ENCODE peak calls at places on chromosomes 7 and 10, in six cellular contexts. J is transverse colon, P is OCI-LY7, F is neural progenitor cell, Z is mammary epithelial cell, Y is psoas muscle. R is an unnamed sample.

GRCh38 chr10:13404791-13405190 is 56.7 kb upstream of the SEPHS1 start:
- DNase-seq in J (no peak), P (no peak), F (no peak), Z (no peak), Y (no peak), R (no peak)

GRCh38 chr10:70673929-70674559 is 1.7 kb downstream of the ADAMTS14 start:
- DNase-seq in J (no peak), P (no peak), F (no peak), Z (no peak), Y (no peak), R (no peak)

GRCh38 chr10:28938745-28939144 is 261.4 kb downstream of the BAMBI start:
- DNase-seq in J (no peak), P (no peak), F (no peak), Z (no peak), Y (no peak), R (no peak)

GRCh38 chr10:14510346-14510745 is 179.6 kb upstream of the FRMD4A start:
- DNase-seq in J (no peak), P (no peak), F (no peak), Z (no peak), Y (no peak), R (no peak)

GRCh38 chr10:31745612-31746376 is 182.8 kb downstream of the ARHGAP12 start:
- DNase-seq in J (no peak), P (no peak), F (no peak), Z (peak; percentile 97), Y (no peak), R (peak; percentile 17)

GRCh38 chr10:78712147-78712546 is 356.6 kb upstream of the ZMIZ1 start:
- DNase-seq in J (no peak), P (no peak), F (no peak), Z (no peak), Y (no peak), R (no peak)

GRCh38 chr10:1041514-1041913 is 7.4 kb downstream of the IDI1 start:
- DNase-seq in J (no peak), P (no peak), F (no peak), Z (no peak), Y (no peak), R (no peak)

GRCh38 chr7:5694221-5694754 is 87.2 kb downstream of the RNF216 start:
- DNase-seq in J (no peak), P (no peak), F (no peak), Z (no peak), Y (no peak), R (no peak)

GRCh38 chr10:94183666-94184264 is 179.0 kb downstream of the NOC3L start:
- DNase-seq in J (no peak), P (no peak), F (no peak), Z (peak; percentile 95), Y (no peak), R (no peak)

GRCh38 chr7:22651534-22652243 is 75.3 kb upstream of the IL6 start:
- DNase-seq in J (no peak), P (no peak), F (no peak), Z (peak; percentile 57), Y (no peak), R (no peak)

GRCh38 chr7:69228212-69228811 is 370.0 kb upstream of the AUTS2 start:
- DNase-seq in J (no peak), P (no peak), F (no peak), Z (no peak), Y (no peak), R (no peak)

GRCh38 chr7:87628780-87629569 is 777 bp downstream of the RUNDC3B start:
- DNase-seq in J (peak; percentile 73), P (no peak), F (peak; percentile 62), Z (peak; percentile 49), Y (peak; percentile 17), R (peak; percentile 1)

DNA sequence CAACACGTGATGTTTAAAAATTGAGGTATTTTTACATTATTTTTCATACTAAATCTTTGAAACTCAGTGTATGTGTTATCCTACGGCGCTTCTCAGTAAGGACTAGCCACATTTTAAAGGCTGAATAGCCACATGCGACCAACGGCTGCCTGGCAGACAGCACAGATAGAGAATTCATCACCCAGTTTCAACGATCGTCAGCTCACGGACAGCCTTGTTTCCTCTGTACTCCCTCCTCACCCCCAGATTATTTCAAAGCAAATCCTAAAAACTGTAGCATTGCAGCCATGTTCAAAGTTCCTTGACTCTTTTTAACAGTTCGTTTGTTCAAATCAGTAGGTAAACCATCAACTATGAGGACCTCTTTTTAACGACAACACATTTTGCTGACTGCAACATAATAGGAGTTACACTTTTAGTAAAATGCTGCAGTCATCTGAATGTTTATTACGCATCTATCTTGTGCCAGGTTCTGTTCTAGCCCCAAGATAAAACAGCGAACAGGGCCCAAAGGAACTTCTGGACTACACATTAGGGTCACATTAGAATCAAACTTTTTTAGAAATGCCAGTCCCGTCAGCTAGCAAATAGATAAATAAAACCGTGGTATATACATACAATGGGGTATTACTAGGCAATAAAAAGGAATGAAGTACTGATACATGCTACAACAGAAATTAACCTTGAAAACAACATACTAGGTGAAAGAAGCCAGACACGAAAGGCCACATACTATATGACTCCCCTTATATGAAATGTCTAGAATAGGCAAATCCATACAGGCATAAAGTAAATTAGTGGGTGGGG is 5.7 kb downstream of the OSBPL3 start:
- DNase-seq in J (no peak), P (no peak), F (no peak), Z (no peak), Y (no peak), R (no peak)
- H3K4me1 ChIP-seq in J (no peaks in the 10 kb centered on the region), P (peaks cover 65% of the 10 kb centered on the region), F (peaks cover 3% of the 10 kb centered on the region), Z (peaks cover 64% of the 10 kb centered on the region), Y (peaks cover 6% of the 10 kb centered on the region), R (peaks cover 46% of the 10 kb centered on the region)

GRCh38 chr7:47290867-47291266 is 291.0 kb downstream of the TNS3 start:
- DNase-seq in J (no peak), P (no peak), F (no peak), Z (peak; percentile 5), Y (no peak), R (no peak)
- H3K36me3 ChIP-seq in J (no peaks in the 10 kb centered on the region), P (peaks cover 35% of the 10 kb centered on the region), F (no peaks in the 10 kb centered on the region), Z (peaks cover 4% of the 10 kb centered on the region), Y (peaks cover 3% of the 10 kb centered on the region), R (no peaks in the 10 kb centered on the region)

DNA sequence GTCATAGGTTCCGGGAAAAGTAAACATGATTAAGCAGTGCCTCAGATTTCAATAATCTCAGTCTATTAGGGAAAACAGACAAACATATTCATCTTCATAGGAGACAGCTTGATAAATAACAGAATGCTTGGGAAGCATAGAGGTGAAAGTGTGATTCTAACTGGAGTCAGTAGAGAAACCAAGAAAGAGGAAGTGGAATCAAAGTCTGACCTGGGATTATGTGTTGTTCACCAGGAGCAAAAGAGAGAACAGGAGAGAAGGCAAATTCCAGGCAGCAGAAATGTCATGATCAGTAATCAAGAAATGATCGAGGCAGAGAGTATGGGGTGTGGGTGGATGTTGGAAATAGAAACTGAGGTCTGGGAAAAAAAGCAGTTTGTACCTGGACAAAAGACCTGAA is 43.7 kb downstream of the DGKB start:
- DNase-seq in J (no peak), P (no peak), F (no peak), Z (no peak), Y (no peak), R (no peak)
- H3K4me3 ChIP-seq in J (no peak overlapping the region), P (no peak overlapping the region), F (no peak overlapping the region), Z (no peak overlapping the region), Y (no peak overlapping the region), R (no peak overlapping the region)

DNA sequence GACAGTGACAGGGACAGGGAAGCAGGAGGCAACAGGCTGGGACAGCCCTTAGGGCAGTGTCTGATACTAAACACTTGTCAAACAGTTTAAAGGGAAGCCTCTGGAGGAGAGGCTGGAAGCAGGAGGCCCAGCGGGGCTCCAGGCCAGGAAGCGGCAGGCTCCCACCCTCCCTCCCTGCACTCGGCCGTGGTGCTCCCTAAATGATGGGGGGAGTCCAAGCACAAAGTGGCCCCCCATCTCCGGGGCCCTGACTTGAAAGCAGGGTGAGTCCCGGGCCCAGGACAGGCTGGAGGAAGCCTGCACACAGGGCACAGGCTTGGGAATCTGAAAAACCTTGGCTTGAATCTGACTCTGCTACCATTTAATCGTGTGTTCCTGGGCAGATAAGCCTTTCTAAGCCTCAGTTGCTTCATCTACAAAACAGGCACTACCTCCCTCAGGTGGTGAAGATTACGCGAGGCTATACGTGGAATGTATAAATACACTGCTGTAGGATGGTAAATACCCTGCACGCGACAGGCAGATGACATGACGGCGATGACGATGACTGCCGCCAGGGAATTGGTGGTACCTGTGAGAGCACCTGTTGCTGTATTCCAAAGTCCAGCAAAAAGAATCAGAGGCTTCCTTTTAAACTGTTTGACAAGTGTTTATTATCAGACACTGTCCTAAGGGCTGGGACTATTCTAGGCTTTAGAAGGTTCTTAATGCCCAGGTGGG is 34.1 kb downstream of the GBX1 start:
- DNase-seq in J (no peak), P (no peak), F (no peak), Z (no peak), Y (peak; percentile 5), R (no peak)
- H3K4me1 ChIP-seq in J (no peaks in the 10 kb centered on the region), P (no peaks in the 10 kb centered on the region), F (peaks cover 18% of the 10 kb centered on the region), Z (no peaks in the 10 kb centered on the region), Y (no peaks in the 10 kb centered on the region), R (no peaks in the 10 kb centered on the region)

DNA sequence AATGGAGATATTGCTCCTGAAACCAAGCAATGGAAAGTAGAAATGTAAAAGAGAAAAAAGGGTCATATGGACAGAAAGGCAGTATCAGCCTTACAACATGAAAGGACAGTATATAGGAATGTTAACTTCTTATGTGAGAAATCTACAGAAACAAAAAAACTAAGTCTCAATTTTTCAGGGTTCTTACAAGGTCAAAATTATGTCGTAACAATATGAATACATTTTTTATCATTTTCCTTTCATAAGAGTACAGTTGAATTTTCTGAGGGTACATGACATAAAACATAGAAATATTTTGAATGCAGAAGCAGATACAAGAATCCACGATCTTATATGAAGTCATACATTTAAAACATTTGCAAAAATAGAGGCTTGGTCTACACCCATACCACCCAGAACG is 10.7 kb downstream of the DNA2 start:
- DNase-seq in J (no peak), P (no peak), F (no peak), Z (no peak), Y (no peak), R (no peak)
- H3K36me3 ChIP-seq in J (no peaks in the 10 kb centered on the region), P (peaks cover 95% of the 10 kb centered on the region), F (peaks cover 23% of the 10 kb centered on the region), Z (peaks cover 13% of the 10 kb centered on the region), Y (no peaks in the 10 kb centered on the region), R (no peaks in the 10 kb centered on the region)

GRCh38 chr10:76012928-76013327 is 581.5 kb downstream of the LRMDA start:
- DNase-seq in J (no peak), P (no peak), F (peak; percentile 87), Z (no peak), Y (no peak), R (no peak)

GRCh38 chr10:76017733-76018433 is 586.5 kb downstream of the LRMDA start:
- DNase-seq in J (no peak), P (no peak), F (no peak), Z (no peak), Y (no peak), R (no peak)

GRCh38 chr10:76017026-76017732 is 585.8 kb downstream of the LRMDA start:
- DNase-seq in J (no peak), P (no peak), F (peak; percentile 31), Z (no peak), Y (no peak), R (no peak)

GRCh38 chr10:76010703-76011102 is 579.3 kb downstream of the LRMDA start:
- DNase-seq in J (no peak), P (no peak), F (peak; percentile 56), Z (no peak), Y (no peak), R (no peak)

DNA sequence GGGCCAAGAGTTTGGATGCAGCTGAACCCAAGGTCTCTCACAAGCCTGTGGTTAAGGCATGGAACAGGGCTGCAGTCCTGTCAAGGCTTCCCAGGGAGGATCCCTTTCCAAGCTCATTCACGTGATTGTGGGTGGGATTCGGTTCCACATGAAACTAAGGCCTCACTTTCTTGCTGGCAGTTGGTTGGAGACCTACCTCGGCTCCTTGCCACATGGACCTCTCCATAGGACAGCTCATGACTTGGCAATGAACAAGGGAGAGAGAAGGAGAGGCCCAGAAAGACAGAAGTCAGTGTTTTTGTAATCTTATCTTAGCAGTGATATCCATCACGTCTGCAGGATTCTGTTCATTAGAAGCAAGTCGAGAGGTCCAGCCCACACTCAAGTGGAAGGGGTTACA is 583.8 kb downstream of the LRMDA start:
- DNase-seq in J (no peak), P (no peak), F (no peak), Z (no peak), Y (no peak), R (no peak)
- H3K4me3 ChIP-seq in J (no peak overlapping the region), P (no peak overlapping the region), F (no peak overlapping the region), Z (no peak overlapping the region), Y (no peak overlapping the region), R (no peak overlapping the region)

R was measured in CD8-positive, alpha-beta T cell.